ENCODE peak calls at places on chromosomes 13 and 19, in five cellular contexts. X is K562, Z is HepG2, A is GM12878, F is H1. S is an unnamed sample. For H3K4me1, the result is how much of the 10 kb centered on the place peaks cover.

GRCh38 chr13:76854894-76855293 is 31.3 kb downstream of the KCTD12 start:
- DNase-seq in X (no peak), A (no peak), Z (no peak), F (no peak), S (no peak)

GRCh38 chr13:70183041-70183440 is 74.8 kb upstream of the KLHL1 start:
- DNase-seq in Z (no peak), A (no peak), X (no peak), F (no peak), S (no peak)

GRCh38 chr13:27082325-27082724 is 89.3 kb downstream of the USP12 start:
- DNase-seq in Z (no peak), X (no peak), F (no peak), A (no peak), S (no peak)

GRCh38 chr19:19077103-19077502 is 13.3 kb downstream of the SLC25A42 start:
- DNase-seq in Z (no peak), X (no peak), A (no peak), F (no peak), S (no peak)

GRCh38 chr19:46351241-46352041 is 4.6 kb downstream of the PPP5C start:
- DNase-seq in Z (no peak), X (no peak), F (no peak), A (no peak), S (no peak)

GRCh38 chr19:11338164-11338563 is 1.3 kb downstream of the RAB3D start:
- DNase-seq in F (no peak), A (no peak), Z (no peak), X (no peak), S (no peak)

GRCh38 chr13:46295531-46296464 is 84.1 kb downstream of the LRRC63 start:
- DNase-seq in F (no peak), Z (no peak), A (peak), X (no peak), S (no peak)

GRCh38 chr13:94968040-94968756 is 255.9 kb upstream of the SOX21 start:
- DNase-seq in F (peak), A (no peak), X (no peak), Z (no peak), S (no peak)

GRCh38 chr13:45361596-45362206 is 20.7 kb upstream of the TPT1 start:
- DNase-seq in A (no peak), Z (no peak), X (peak), F (no peak), S (peak)

GRCh38 chr19:4910594-4911273 is 1.4 kb downstream of the UHRF1 start:
- DNase-seq in X (peak), A (no peak), F (no peak), Z (no peak), S (no peak)

GRCh38 chr19:18433735-18434398 is 4.1 kb downstream of the ISYNA1 start:
- DNase-seq in X (peak), Z (no peak), A (no peak), F (peak), S (no peak)

GRCh38 chr13:49374585-49375290 is 69.1 kb downstream of the CAB39L start:
- DNase-seq in Z (no peak), F (no peak), X (peak), A (no peak), S (no peak)

GRCh38 chr19:22784051-22784450 is at the start of gene ZNF99:
- DNase-seq in X (no peak), Z (no peak), F (no peak), A (no peak), S (no peak)

GRCh38 chr19:45587873-45588272 is 3.3 kb upstream of the OPA3 start:
- DNase-seq in A (no peak), X (no peak), Z (peak), F (no peak), S (no peak)

GRCh38 chr19:58182577-58182988 is 278 bp upstream of the ZNF274 start:
- DNase-seq in F (no peak), Z (no peak), A (no peak), X (peak), S (no peak)

GRCh38 chr19:870963-871401 is 11.5 kb downstream of the CFD start:
- DNase-seq in A (no peak), F (no peak), Z (no peak), X (no peak), S (no peak)

GRCh38 chr13:33496336-33496735 is 210.8 kb upstream of the STARD13 start:
- DNase-seq in X (no peak), A (no peak), Z (no peak), F (no peak), S (no peak)

DNA sequence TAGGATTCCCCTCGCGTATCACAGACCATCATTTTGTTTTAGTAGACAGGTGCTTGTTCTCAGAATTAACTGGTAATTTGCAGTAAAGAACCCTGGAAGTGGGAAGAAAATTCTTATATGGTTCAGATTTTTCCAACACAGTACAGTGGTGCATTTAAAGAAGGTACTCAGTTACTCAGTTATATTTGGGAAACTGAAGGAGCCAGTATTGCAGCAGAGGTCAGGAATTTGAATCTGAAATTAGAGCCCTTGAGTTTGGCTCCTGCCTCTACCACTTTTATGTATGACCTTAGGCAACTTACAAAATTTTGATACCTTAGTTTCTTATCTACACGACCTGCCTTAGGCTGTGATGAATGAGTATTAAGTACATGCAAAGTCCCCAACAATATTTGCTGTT is 19.7 kb downstream of the METTL21C start:
- DNase-seq in X (no peak), F (no peak), Z (no peak), A (no peak), S (no peak)
- H3K4me1 ChIP-seq in X (under half), F (under half), Z (under half), A (under half), S (under half)

GRCh38 chr13:101065314-101065713 is 351.0 kb downstream of the NALCN start:
- DNase-seq in A (no peak), Z (no peak), X (no peak), F (no peak), S (no peak)
- TF ChIP-seq SRF in A (no peak), Z (no peak), X (no peak), F (no peak), S (no peak)

GRCh38 chr19:38251564-38252051 is 4.6 kb downstream of the PPP1R14A start:
- DNase-seq in F (no peak), Z (no peak), X (no peak), A (no peak), S (no peak)
- H3K4me1 ChIP-seq in F (under half), Z (under half), X (half or more), A (under half), S (under half)

DNA sequence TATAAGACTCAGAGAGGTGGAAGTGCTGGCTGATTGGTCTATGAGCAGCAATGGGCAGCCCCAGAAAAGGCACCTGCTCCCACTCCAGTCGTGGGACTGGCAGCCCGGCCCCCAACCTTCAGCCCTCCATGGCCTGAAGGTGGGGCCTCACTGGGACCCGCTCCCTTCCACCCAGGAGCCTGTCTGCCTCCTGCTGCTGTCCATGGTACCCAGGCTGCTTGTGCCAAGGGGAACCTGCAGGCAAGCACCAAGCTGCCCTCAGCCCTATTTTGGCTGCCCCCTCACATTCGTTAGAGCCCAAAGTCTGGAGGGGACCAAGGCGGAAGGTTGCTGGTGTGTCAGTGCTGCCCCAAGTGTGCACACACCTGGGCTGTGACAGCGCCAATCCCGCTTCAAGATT is 2304.9 kb downstream of the PCDH9 start:
- DNase-seq in F (peak), X (no peak), Z (no peak), A (no peak), S (no peak)
- TF ChIP-seq SRF in F (no peak), X (no peak), Z (no peak), A (no peak), S (no peak)

GRCh38 chr13:97344250-97345175 is 89.5 kb upstream of the RAP2A start:
- DNase-seq in X (peak), A (no peak), F (no peak), Z (peak), S (peak)
- H3K4me1 ChIP-seq in X (under half), A (under half), F (under half), Z (under half), S (under half)

GRCh38 chr19:2841858-2842574 is 741 bp downstream of the ZNF555 start:
- DNase-seq in Z (no peak), F (peak), A (no peak), X (peak), S (no peak)

GRCh38 chr19:2846180-2846935 is 5.1 kb downstream of the ZNF555 start:
- DNase-seq in A (no peak), Z (no peak), F (no peak), X (no peak), S (no peak)

GRCh38 chr19:2845107-2845506 is 3.8 kb downstream of the ZNF555 start:
- DNase-seq in X (no peak), F (no peak), A (no peak), Z (no peak), S (no peak)

GRCh38 chr19:2837430-2837829 is 3.8 kb upstream of the ZNF555 start:
- DNase-seq in F (no peak), A (no peak), X (no peak), Z (peak), S (no peak)

GRCh38 chr19:2840794-2841790 is at the start of gene ZNF555:
- DNase-seq in F (peak), A (peak), Z (peak), X (peak), S (peak)
- TF ChIP-seq SRF in F (no peak), A (no peak), Z (no peak), X (peak), S (no peak)